ENCODE peak calls at places on chromosomes 13 and 19, in six cellular contexts. K is IMR-90, H is adrenal gland, O is tibial nerve, B is breast epithelium, V is A549. U is an unnamed sample.

GRCh38 chr19:22735911-22736645 is 47.9 kb downstream of the ZNF99 start:
- DNase-seq in K (no peak), H (no peak), O (no peak), B (no peak), V (no peak), U (no peak)

GRCh38 chr19:2631213-2631821 is 71.2 kb downstream of the GNG7 start:
- DNase-seq in K (peak; percentile 12), H (no peak), O (no peak), B (no peak), V (no peak), U (no peak)

GRCh38 chr19:23999821-24000610 is 85.3 kb downstream of the ZNF726 start:
- DNase-seq in K (no peak), H (no peak), O (no peak), B (no peak), V (no peak), U (no peak)

GRCh38 chr13:102968572-102969228 is 97.5 kb downstream of the SLC10A2 start:
- DNase-seq in K (no peak), H (no peak), O (no peak), B (no peak), V (no peak), U (no peak)

GRCh38 chr19:21569497-21569870 is 64.1 kb downstream of the ZNF429 start:
- DNase-seq in K (no peak), H (peak; percentile 40), O (no peak), B (no peak), V (no peak), U (peak; percentile 16)

GRCh38 chr19:756821-757688 is 6.1 kb downstream of the MISP start:
- DNase-seq in K (no peak), H (no peak), O (no peak), B (no peak), V (no peak), U (no peak)

GRCh38 chr13:110874508-110874960 is 40.3 kb downstream of the ANKRD10 start:
- DNase-seq in K (peak; percentile 46), H (peak; percentile 86), O (peak; percentile 81), B (peak; percentile 88), V (peak; percentile 45), U (peak; percentile 81)

GRCh38 chr19:40613669-40614594 is 12.8 kb downstream of the LTBP4 start:
- DNase-seq in K (peak; percentile 72), H (peak; percentile 84), O (peak; percentile 85), B (peak; percentile 76), V (peak; percentile 92), U (peak; percentile 89)

GRCh38 chr19:313988-314815 is 23.0 kb upstream of the PLPP2 start:
- DNase-seq in K (no peak), H (no peak), O (no peak), B (no peak), V (no peak), U (no peak)

GRCh38 chr13:66586489-66586888 is 643.6 kb downstream of the PCDH9 start:
- DNase-seq in K (no peak), H (no peak), O (no peak), B (no peak), V (no peak), U (no peak)

GRCh38 chr19:56683119-56683518 is 11.6 kb upstream of the ZNF835 start:
- DNase-seq in K (no peak), H (no peak), O (no peak), B (no peak), V (no peak), U (no peak)

GRCh38 chr13:112657850-112658445 is 31.9 kb upstream of the ATP11A start:
- DNase-seq in K (peak; percentile 81), H (no peak), O (no peak), B (peak; percentile 50), V (no peak), U (no peak)

GRCh38 chr19:32887572-32887971 is 18.0 kb upstream of the SLC7A9 start:
- DNase-seq in K (no peak), H (no peak), O (no peak), B (no peak), V (no peak), U (no peak)

GRCh38 chr19:47028372-47028672 is 8.7 kb downstream of the NPAS1 start:
- DNase-seq in K (no peak), H (no peak), O (no peak), B (no peak), V (no peak), U (no peak)

GRCh38 chr19:55962186-55962585 is 14.6 kb downstream of the NLRP8 start:
- DNase-seq in K (no peak), H (no peak), O (no peak), B (no peak), V (no peak), U (no peak)

GRCh38 chr13:46896346-46897138 is at the start of gene HTR2A:
- DNase-seq in K (peak; percentile 17), H (no peak), O (no peak), B (no peak), V (no peak), U (peak; percentile 63)

GRCh38 chr13:46894534-46894906 is 2.3 kb downstream of the HTR2A start:
- DNase-seq in K (no peak), H (no peak), O (no peak), B (no peak), V (no peak), U (no peak)

GRCh38 chr13:46899801-46900200 is 2.9 kb upstream of the HTR2A start:
- DNase-seq in K (no peak), H (no peak), O (no peak), B (no peak), V (no peak), U (no peak)

GRCh38 chr13:46893221-46893620 is 3.6 kb downstream of the HTR2A start:
- DNase-seq in K (no peak), H (no peak), O (no peak), B (no peak), V (no peak), U (no peak)

DNA sequence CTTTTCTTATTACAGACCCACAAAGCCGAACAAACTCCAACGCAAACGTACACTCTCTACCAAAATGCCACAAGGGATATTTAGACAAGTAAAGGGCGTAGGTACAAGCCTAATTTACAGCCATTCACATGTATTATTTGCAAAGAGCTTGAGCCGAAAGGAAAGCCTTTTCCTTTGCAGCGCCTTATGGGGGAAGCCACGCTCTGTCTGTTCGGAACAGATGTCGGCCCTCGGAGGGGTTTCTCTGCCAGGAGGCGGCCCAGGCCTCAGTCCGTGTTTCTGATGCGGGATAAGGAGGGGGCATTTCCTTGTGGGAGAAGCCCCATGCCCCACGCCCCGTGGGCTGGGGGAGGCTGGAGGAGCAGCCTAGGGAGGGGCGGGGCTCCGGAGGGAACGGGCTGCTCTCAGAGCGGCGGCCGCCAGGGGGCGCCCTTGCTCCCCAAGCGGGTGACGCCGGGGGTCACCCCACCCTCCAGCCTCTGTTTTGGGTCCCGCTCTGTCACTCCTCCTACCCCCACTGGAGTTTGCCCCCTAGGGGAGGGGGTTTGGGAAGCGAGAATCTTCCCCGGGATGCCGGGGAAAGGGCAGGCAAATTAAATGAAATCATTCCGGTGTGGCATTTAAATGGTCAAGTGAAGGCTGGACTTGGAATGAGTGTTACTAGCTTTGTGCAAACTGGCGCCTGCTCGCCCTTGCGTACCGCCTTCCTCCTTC is 2.9 kb downstream of the HTR2A start:
- DNase-seq in K (peak; percentile 17), H (peak; percentile 25), O (peak; percentile 52), B (no peak), V (peak; percentile 19), U (peak; percentile 68)
- H3K27ac ChIP-seq in K (no peak overlapping the region), H (no peak overlapping the region), O (peak overlapping the region; percentile 50), B (peak overlapping the region; percentile 83), V (no peak overlapping the region), U (no peak overlapping the region)

GRCh38 chr19:42244452-42245220 is 2.2 kb upstream of the GSK3A start:
- DNase-seq in K (peak; percentile 93), H (peak; percentile 92), O (peak; percentile 89), B (peak; percentile 93), V (peak; percentile 99), U (peak; percentile 92)

GRCh38 chr19:42248270-42249148 is 6.1 kb upstream of the GSK3A start:
- DNase-seq in K (no peak), H (no peak), O (no peak), B (no peak), V (no peak), U (no peak)

GRCh38 chr19:42247631-42248199 is 5.3 kb upstream of the GSK3A start:
- DNase-seq in K (no peak), H (peak; percentile 43), O (no peak), B (no peak), V (no peak), U (no peak)

GRCh38 chr19:42246869-42247630 is 4.6 kb upstream of the GSK3A start:
- DNase-seq in K (peak; percentile 10), H (peak; percentile 63), O (no peak), B (no peak), V (peak; percentile 44), U (no peak)

GRCh38 chr19:42246143-42246868 is 3.9 kb upstream of the GSK3A start:
- DNase-seq in K (peak; percentile 83), H (peak; percentile 86), O (peak; percentile 63), B (peak; percentile 75), V (peak; percentile 85), U (peak; percentile 53)
- TF ChIP-seq POLR2A in K (no peak), H (no peak), O (no peak), B (no peak), V (no peak), U (no peak)

GRCh38 chr13:29577135-29578051 is 18.1 kb downstream of the SLC7A1 start:
- DNase-seq in K (peak; percentile 38), H (peak; percentile 39), O (no peak), B (no peak), V (no peak), U (no peak)

GRCh38 chr13:29578300-29579048 is 17.0 kb downstream of the SLC7A1 start:
- DNase-seq in K (no peak), H (peak; percentile 23), O (no peak), B (no peak), V (no peak), U (no peak)

GRCh38 chr13:29576581-29576980 is 18.9 kb downstream of the SLC7A1 start:
- DNase-seq in K (no peak), H (no peak), O (no peak), B (no peak), V (no peak), U (no peak)

GRCh38 chr13:29581666-29582065 is 13.8 kb downstream of the SLC7A1 start:
- DNase-seq in K (no peak), H (no peak), O (no peak), B (no peak), V (no peak), U (no peak)

GRCh38 chr13:29579094-29579493 is 16.4 kb downstream of the SLC7A1 start:
- DNase-seq in K (no peak), H (no peak), O (no peak), B (no peak), V (no peak), U (no peak)
- H3K27ac ChIP-seq in K (no peak overlapping the region), H (no peak overlapping the region), O (no peak overlapping the region), B (no peak overlapping the region), V (no peak overlapping the region), U (no peak overlapping the region)

DNA sequence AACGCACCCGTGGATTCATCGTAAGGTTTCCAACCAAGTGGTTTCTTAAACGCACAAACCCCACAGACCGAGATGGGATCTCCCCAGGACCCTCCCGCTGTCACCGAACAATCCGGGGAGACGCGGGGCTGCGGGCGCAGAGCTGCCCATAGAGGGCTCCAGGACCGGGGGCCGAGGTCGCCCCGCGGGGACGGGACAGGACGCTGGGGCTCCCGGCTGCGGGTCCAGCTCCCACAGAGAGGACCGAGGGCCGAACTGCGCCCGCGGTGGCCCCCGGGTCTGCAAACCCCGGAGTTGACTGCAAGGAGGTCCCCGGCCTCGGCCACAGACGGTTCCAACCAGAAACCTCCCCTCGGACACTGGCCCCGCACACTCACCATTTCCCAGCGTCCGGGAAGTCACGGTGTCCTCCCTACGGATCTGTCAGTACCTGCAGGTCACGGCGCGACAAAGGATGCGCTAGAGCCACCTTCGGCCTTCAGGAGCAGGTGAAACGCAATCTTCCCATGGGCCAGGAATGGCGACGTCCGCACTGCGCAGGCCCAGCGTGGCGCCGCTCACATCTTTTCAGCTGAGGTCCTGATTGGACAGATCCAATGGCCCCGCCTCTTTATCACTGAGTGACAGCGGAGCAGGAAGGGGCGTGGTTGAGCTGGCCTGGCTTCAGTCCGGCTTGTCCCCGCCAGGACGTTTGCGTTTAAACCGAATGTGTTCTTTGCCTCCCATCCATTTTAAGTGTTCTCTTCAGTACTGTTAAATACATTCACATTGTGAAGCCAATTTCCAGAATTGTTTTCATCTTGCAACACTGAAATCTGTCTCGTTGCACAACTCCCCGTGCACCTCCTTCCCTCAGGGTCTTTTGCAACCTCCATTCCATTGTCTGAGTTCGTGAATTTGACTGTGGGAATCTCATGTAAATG is at the start of gene ZNF14:
- DNase-seq in K (peak; percentile 90), H (peak; percentile 93), O (peak; percentile 97), B (peak; percentile 95), V (peak; percentile 92), U (peak; percentile 97)
- TF ChIP-seq POLR2A in K (no peak), H (peak; percentile 77), O (peak; percentile 78), B (peak; percentile 84), V (peak; percentile 82), U (no peak)

U was measured in thyroid gland.